ENCODE peak calls at places on chromosome 13, in seven cellular contexts. One of them, this sample, is unnamed.

GRCh38 chr13:22141636-22142035 is 470.8 kb downstream of the FGF9 start:
- DNase-seq in neural crest cell: no peak
- DNase-seq in psoas muscle: no peak
- DNase-seq in neural progenitor cell: no peak
- DNase-seq in fibroblast of lung: no peak
- DNase-seq in HepG2: no peak
- DNase-seq in BE2C: no peak
- DNase-seq in this sample: no peak

GRCh38 chr13:113076681-113077401 is 28.8 kb upstream of the F7 start:
- DNase-seq in psoas muscle: peak; percentile 38
- DNase-seq in neural crest cell: no peak
- DNase-seq in neural progenitor cell: no peak
- DNase-seq in fibroblast of lung: no peak
- DNase-seq in BE2C: peak; percentile 10
- DNase-seq in HepG2: no peak
- DNase-seq in this sample: peak; percentile 44

GRCh38 chr13:30918662-30919405 is 12.8 kb downstream of the MEDAG start:
- DNase-seq in neural progenitor cell: no peak
- DNase-seq in HepG2: no peak
- DNase-seq in fibroblast of lung: peak; percentile 40
- DNase-seq in psoas muscle: no peak
- DNase-seq in neural crest cell: no peak
- DNase-seq in BE2C: no peak
- DNase-seq in this sample: no peak

GRCh38 chr13:94384217-94384905 is 95.1 kb downstream of the DCT start:
- DNase-seq in neural crest cell: no peak
- DNase-seq in psoas muscle: no peak
- DNase-seq in fibroblast of lung: peak; percentile 10
- DNase-seq in neural progenitor cell: no peak
- DNase-seq in HepG2: no peak
- DNase-seq in BE2C: no peak
- DNase-seq in this sample: no peak

GRCh38 chr13:72694314-72694713 is 33.1 kb downstream of the MZT1 start:
- DNase-seq in neural progenitor cell: no peak
- DNase-seq in psoas muscle: no peak
- DNase-seq in fibroblast of lung: no peak
- DNase-seq in BE2C: peak; percentile 18
- DNase-seq in neural crest cell: no peak
- DNase-seq in HepG2: no peak
- DNase-seq in this sample: no peak

GRCh38 chr13:31930901-31931522 is 100.6 kb upstream of the FRY start:
- DNase-seq in fibroblast of lung: peak; percentile 31
- DNase-seq in HepG2: no peak
- DNase-seq in neural progenitor cell: peak; percentile 29
- DNase-seq in neural crest cell: no peak
- DNase-seq in psoas muscle: no peak
- DNase-seq in BE2C: no peak
- DNase-seq in this sample: no peak

GRCh38 chr13:23289917-23290357 is 109.2 kb downstream of the SGCG start:
- DNase-seq in neural crest cell: no peak
- DNase-seq in fibroblast of lung: peak; percentile 45
- DNase-seq in BE2C: peak; percentile 16
- DNase-seq in neural progenitor cell: no peak
- DNase-seq in psoas muscle: no peak
- DNase-seq in HepG2: no peak
- DNase-seq in this sample: no peak

GRCh38 chr13:77535448-77535847 is at the start of gene SCEL:
- DNase-seq in HepG2: no peak
- DNase-seq in fibroblast of lung: no peak
- DNase-seq in BE2C: no peak
- DNase-seq in neural progenitor cell: no peak
- DNase-seq in neural crest cell: no peak
- DNase-seq in psoas muscle: no peak
- DNase-seq in this sample: peak; percentile 8

GRCh38 chr13:71316964-71317363 is 550.0 kb downstream of the DACH1 start:
- DNase-seq in psoas muscle: no peak
- DNase-seq in HepG2: no peak
- DNase-seq in neural progenitor cell: no peak
- DNase-seq in fibroblast of lung: no peak
- DNase-seq in neural crest cell: no peak
- DNase-seq in BE2C: peak; percentile 15
- DNase-seq in this sample: no peak

DNA sequence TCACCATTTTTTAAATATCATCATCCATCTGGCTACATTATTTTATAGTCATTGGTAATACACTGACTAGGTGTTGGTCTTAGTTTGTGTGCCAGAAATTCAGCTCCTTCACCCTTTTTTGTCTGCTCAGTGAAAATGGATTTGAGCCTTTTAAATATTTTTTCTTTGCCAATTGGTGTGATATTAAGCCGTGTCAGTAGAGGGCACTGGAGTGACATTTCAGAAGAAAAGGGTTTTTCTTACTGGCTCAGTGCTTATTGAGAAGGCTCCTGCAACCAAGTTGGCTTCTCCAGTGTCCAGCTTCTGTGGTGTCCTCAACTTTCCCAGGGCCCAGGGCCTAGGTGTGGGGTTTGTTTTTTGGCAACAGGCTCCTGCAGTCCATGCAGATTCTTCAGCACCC is 546.6 kb downstream of the DACH1 start:
- DNase-seq in HepG2: peak; percentile 24
- DNase-seq in fibroblast of lung: no peak
- DNase-seq in psoas muscle: no peak
- DNase-seq in neural progenitor cell: peak; percentile 34
- DNase-seq in neural crest cell: no peak
- DNase-seq in BE2C: peak; percentile 41
- DNase-seq in this sample: no peak
- TF ChIP-seq CTCF in HepG2: peak; percentile 66
- TF ChIP-seq CTCF in fibroblast of lung: peak; percentile 57
- TF ChIP-seq CTCF in psoas muscle: peak; percentile 8
- TF ChIP-seq CTCF in neural progenitor cell: peak; percentile 58
- TF ChIP-seq CTCF in neural crest cell: peak; percentile 67
- TF ChIP-seq CTCF in BE2C: peak; percentile 77
- TF ChIP-seq CTCF in this sample: no peak

GRCh38 chr13:34207334-34207733 is 389.4 kb downstream of the RFC3 start:
- DNase-seq in neural progenitor cell: no peak
- DNase-seq in neural crest cell: no peak
- DNase-seq in fibroblast of lung: peak; percentile 94
- DNase-seq in psoas muscle: no peak
- DNase-seq in BE2C: no peak
- DNase-seq in HepG2: no peak
- DNase-seq in this sample: no peak
- TF ChIP-seq CTCF in neural progenitor cell: no peak
- TF ChIP-seq CTCF in neural crest cell: no peak
- TF ChIP-seq CTCF in fibroblast of lung: no peak
- TF ChIP-seq CTCF in psoas muscle: no peak
- TF ChIP-seq CTCF in BE2C: no peak
- TF ChIP-seq CTCF in HepG2: no peak
- TF ChIP-seq CTCF in this sample: no peak

GRCh38 chr13:49494645-49495044 is 1.1 kb upstream of the PHF11 start:
- DNase-seq in HepG2: no peak
- DNase-seq in neural progenitor cell: no peak
- DNase-seq in fibroblast of lung: no peak
- DNase-seq in neural crest cell: no peak
- DNase-seq in psoas muscle: no peak
- DNase-seq in BE2C: no peak
- DNase-seq in this sample: no peak
- TF ChIP-seq CTCF in HepG2: no peak
- TF ChIP-seq CTCF in neural progenitor cell: no peak
- TF ChIP-seq CTCF in fibroblast of lung: no peak
- TF ChIP-seq CTCF in neural crest cell: no peak
- TF ChIP-seq CTCF in psoas muscle: no peak
- TF ChIP-seq CTCF in BE2C: no peak
- TF ChIP-seq CTCF in this sample: no peak

GRCh38 chr13:109767023-109767422 is 19.4 kb downstream of the IRS2 start:
- DNase-seq in fibroblast of lung: no peak
- DNase-seq in psoas muscle: peak; percentile 49
- DNase-seq in BE2C: no peak
- DNase-seq in neural crest cell: no peak
- DNase-seq in HepG2: no peak
- DNase-seq in neural progenitor cell: no peak
- DNase-seq in this sample: no peak

GRCh38 chr13:109762791-109763190 is 23.6 kb downstream of the IRS2 start:
- DNase-seq in HepG2: no peak
- DNase-seq in neural crest cell: no peak
- DNase-seq in psoas muscle: no peak
- DNase-seq in BE2C: no peak
- DNase-seq in fibroblast of lung: no peak
- DNase-seq in neural progenitor cell: no peak
- DNase-seq in this sample: no peak

GRCh38 chr13:109761695-109762094 is 24.7 kb downstream of the IRS2 start:
- DNase-seq in neural progenitor cell: no peak
- DNase-seq in neural crest cell: no peak
- DNase-seq in psoas muscle: no peak
- DNase-seq in BE2C: no peak
- DNase-seq in HepG2: no peak
- DNase-seq in fibroblast of lung: no peak
- DNase-seq in this sample: no peak

GRCh38 chr13:109764045-109764444 is 22.3 kb downstream of the IRS2 start:
- DNase-seq in BE2C: no peak
- DNase-seq in fibroblast of lung: no peak
- DNase-seq in neural crest cell: no peak
- DNase-seq in psoas muscle: no peak
- DNase-seq in neural progenitor cell: no peak
- DNase-seq in HepG2: no peak
- DNase-seq in this sample: no peak

DNA sequence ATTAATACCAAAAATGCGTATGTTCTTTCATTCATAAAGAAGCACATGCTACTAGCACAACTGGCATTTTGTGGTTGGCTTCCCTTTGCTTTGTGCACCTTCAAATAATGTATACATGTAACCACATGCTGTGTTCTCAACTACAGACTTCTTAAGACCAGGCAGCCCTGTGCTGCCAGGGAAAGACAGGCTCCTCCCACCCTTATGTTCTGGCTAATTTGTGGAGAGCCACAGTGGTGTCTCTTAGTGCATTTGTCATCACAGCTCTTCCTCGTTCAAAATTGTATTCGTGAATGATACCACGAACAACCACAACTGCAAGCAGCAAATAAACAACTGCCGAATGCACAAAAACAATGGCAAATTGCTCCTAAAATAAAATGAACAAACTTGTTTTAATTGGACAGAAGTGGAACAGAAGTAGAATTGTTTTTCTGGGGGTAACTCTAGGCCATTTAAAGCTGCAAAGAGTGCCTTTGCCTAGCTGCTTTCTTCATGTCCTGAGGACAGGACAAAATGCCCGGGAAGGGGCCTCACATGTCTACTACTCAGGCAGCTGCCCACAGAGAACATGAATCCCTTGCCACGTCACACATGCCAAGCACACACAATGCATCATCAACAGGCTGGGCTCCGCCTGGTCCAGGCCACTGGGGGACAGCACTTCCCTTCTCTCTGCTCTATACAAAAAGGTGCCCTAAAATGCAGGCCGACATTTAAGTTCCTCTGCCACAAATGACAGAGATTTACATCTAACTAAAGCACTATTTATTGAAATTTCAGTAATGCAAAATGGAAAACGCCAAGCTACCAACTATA is 21.7 kb downstream of the IRS2 start:
- DNase-seq in psoas muscle: peak; percentile 65
- DNase-seq in neural progenitor cell: peak; percentile 24
- DNase-seq in fibroblast of lung: peak; percentile 47
- DNase-seq in BE2C: no peak
- DNase-seq in neural crest cell: no peak
- DNase-seq in HepG2: no peak
- DNase-seq in this sample: no peak
- TF ChIP-seq CTCF in psoas muscle: peak; percentile 20
- TF ChIP-seq CTCF in neural progenitor cell: peak; percentile 26
- TF ChIP-seq CTCF in fibroblast of lung: peak; percentile 23
- TF ChIP-seq CTCF in BE2C: peak; percentile 31
- TF ChIP-seq CTCF in neural crest cell: no peak
- TF ChIP-seq CTCF in HepG2: peak; percentile 19
- TF ChIP-seq CTCF in this sample: no peak

DNA sequence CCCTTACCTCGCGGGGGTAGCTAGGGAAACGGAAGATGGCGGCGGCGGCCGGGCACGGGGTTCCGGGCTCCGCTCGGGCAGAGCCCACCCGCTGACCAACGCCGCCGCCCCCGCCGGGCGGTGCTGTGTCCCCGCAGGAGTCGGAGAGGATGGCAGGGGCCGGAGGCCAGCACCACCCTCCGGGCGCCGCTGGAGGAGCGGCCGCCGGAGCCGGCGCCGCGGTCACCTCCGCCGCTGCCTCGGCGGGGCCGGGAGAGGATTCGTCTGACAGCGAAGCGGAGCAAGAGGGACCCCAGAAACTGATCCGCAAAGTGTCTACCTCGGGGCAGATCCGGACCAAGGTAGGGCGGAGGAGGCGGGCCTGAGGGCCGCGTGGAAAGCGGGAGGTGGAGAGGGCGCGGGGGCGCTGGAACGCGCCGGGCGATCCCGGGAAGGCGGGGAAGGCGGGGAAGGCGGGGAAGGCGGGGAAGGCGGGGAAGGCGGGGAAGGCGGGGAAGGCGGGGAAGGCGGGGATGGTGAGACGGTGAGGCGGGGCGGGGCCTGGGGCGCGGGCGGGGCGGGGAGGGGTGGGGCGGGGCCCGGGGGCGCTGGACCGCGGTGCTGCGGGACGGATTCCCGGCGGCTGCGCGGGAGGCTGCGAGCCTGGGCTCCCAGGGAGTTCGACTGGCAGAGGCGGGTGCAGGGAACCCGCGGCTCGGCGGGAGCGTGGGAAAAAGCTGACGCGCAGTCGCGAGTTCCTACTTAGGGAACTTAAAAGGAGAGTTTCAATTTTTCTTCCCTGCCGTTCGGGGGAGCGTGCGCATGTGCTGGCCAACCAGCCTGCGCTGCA is at the start of gene DGKH:
- DNase-seq in psoas muscle: peak; percentile 86
- DNase-seq in HepG2: no peak
- DNase-seq in neural crest cell: peak; percentile 66
- DNase-seq in neural progenitor cell: peak; percentile 89
- DNase-seq in BE2C: peak; percentile 85
- DNase-seq in fibroblast of lung: peak; percentile 77
- DNase-seq in this sample: peak; percentile 90
- TF ChIP-seq CTCF in psoas muscle: no peak
- TF ChIP-seq CTCF in HepG2: peak; percentile 32
- TF ChIP-seq CTCF in neural crest cell: peak; percentile 23
- TF ChIP-seq CTCF in neural progenitor cell: peak; percentile 27
- TF ChIP-seq CTCF in BE2C: no peak
- TF ChIP-seq CTCF in fibroblast of lung: no peak
- TF ChIP-seq CTCF in this sample: no peak

GRCh38 chr13:52846567-52847321 is 1.7 kb downstream of the PCDH8 start:
- DNase-seq in HepG2: no peak
- DNase-seq in BE2C: no peak
- DNase-seq in neural crest cell: peak; percentile 86
- DNase-seq in fibroblast of lung: peak; percentile 25
- DNase-seq in psoas muscle: peak; percentile 78
- DNase-seq in neural progenitor cell: peak; percentile 95
- DNase-seq in this sample: peak; percentile 67

GRCh38 chr13:52847322-52847681 is 1.1 kb downstream of the PCDH8 start:
- DNase-seq in fibroblast of lung: no peak
- DNase-seq in neural progenitor cell: no peak
- DNase-seq in HepG2: no peak
- DNase-seq in psoas muscle: no peak
- DNase-seq in BE2C: no peak
- DNase-seq in neural crest cell: no peak
- DNase-seq in this sample: no peak

GRCh38 chr13:52845766-52846566 is 2.5 kb downstream of the PCDH8 start:
- DNase-seq in psoas muscle: peak; percentile 48
- DNase-seq in HepG2: no peak
- DNase-seq in fibroblast of lung: peak; percentile 3
- DNase-seq in neural progenitor cell: peak; percentile 85
- DNase-seq in BE2C: peak; percentile 65
- DNase-seq in neural crest cell: peak; percentile 61
- DNase-seq in this sample: peak; percentile 69

GRCh38 chr13:52847682-52848432 is 583 bp downstream of the PCDH8 start:
- DNase-seq in BE2C: no peak
- DNase-seq in HepG2: no peak
- DNase-seq in psoas muscle: no peak
- DNase-seq in neural crest cell: no peak
- DNase-seq in neural progenitor cell: peak; percentile 34
- DNase-seq in fibroblast of lung: no peak
- DNase-seq in this sample: no peak

GRCh38 chr13:52845334-52845761 is 3.1 kb downstream of the PCDH8 start:
- DNase-seq in BE2C: no peak
- DNase-seq in fibroblast of lung: no peak
- DNase-seq in HepG2: no peak
- DNase-seq in neural crest cell: peak; percentile 43
- DNase-seq in psoas muscle: no peak
- DNase-seq in neural progenitor cell: peak; percentile 56
- DNase-seq in this sample: no peak
- TF ChIP-seq CTCF in BE2C: peak; percentile 27
- TF ChIP-seq CTCF in fibroblast of lung: no peak
- TF ChIP-seq CTCF in HepG2: no peak
- TF ChIP-seq CTCF in neural crest cell: peak; percentile 54
- TF ChIP-seq CTCF in psoas muscle: no peak
- TF ChIP-seq CTCF in neural progenitor cell: peak; percentile 38
- TF ChIP-seq CTCF in this sample: no peak